ENCODE peak calls at places on chromosomes 6 and 20, in ten cellular contexts. One of them, this sample, is unnamed. For H3K4me1, the result is how much of the 10 kb centered on the place peaks cover.

GRCh38 chr6:111503194-111503593 is 20.2 kb upstream of the REV3L start:
- DNase-seq in CD8-positive, alpha-beta memory T cell: no peak
- DNase-seq in K562: no peak
- DNase-seq in hepatocyte: no peak
- DNase-seq in CD8-positive, alpha-beta T cell: no peak
- DNase-seq in uterus: no peak
- DNase-seq in thoracic aorta: no peak
- DNase-seq in left lung: no peak
- DNase-seq in Panc1: no peak
- DNase-seq in pancreas: no peak
- DNase-seq in this sample: no peak

GRCh38 chr6:63802606-63803206 is 167.1 kb downstream of the PHF3 start:
- DNase-seq in pancreas: no peak
- DNase-seq in Panc1: no peak
- DNase-seq in left lung: no peak
- DNase-seq in uterus: no peak
- DNase-seq in thoracic aorta: no peak
- DNase-seq in CD8-positive, alpha-beta T cell: no peak
- DNase-seq in CD8-positive, alpha-beta memory T cell: no peak
- DNase-seq in K562: peak
- DNase-seq in hepatocyte: no peak
- DNase-seq in this sample: no peak

GRCh38 chr20:54346269-54346668 is 129.1 kb upstream of the DOK5 start:
- DNase-seq in left lung: no peak
- DNase-seq in K562: no peak
- DNase-seq in thoracic aorta: no peak
- DNase-seq in pancreas: no peak
- DNase-seq in uterus: no peak
- DNase-seq in CD8-positive, alpha-beta T cell: no peak
- DNase-seq in Panc1: no peak
- DNase-seq in CD8-positive, alpha-beta memory T cell: no peak
- DNase-seq in hepatocyte: no peak
- DNase-seq in this sample: no peak

GRCh38 chr20:59365611-59366284 is 65.3 kb downstream of the EDN3 start:
- DNase-seq in pancreas: peak
- DNase-seq in left lung: no peak
- DNase-seq in hepatocyte: no peak
- DNase-seq in Panc1: no peak
- DNase-seq in CD8-positive, alpha-beta memory T cell: peak
- DNase-seq in uterus: no peak
- DNase-seq in CD8-positive, alpha-beta T cell: no peak
- DNase-seq in K562: no peak
- DNase-seq in thoracic aorta: no peak
- DNase-seq in this sample: no peak

GRCh38 chr6:137926207-137926731 is 59.2 kb downstream of the TNFAIP3 start:
- DNase-seq in thoracic aorta: no peak
- DNase-seq in hepatocyte: peak
- DNase-seq in CD8-positive, alpha-beta T cell: no peak
- DNase-seq in left lung: peak
- DNase-seq in K562: peak
- DNase-seq in pancreas: no peak
- DNase-seq in uterus: no peak
- DNase-seq in Panc1: no peak
- DNase-seq in CD8-positive, alpha-beta memory T cell: no peak
- DNase-seq in this sample: no peak

GRCh38 chr6:31351734-31352496 is 5.1 kb downstream of the HLA-B start:
- DNase-seq in left lung: no peak
- DNase-seq in Panc1: no peak
- DNase-seq in hepatocyte: no peak
- DNase-seq in CD8-positive, alpha-beta T cell: no peak
- DNase-seq in pancreas: no peak
- DNase-seq in CD8-positive, alpha-beta memory T cell: peak
- DNase-seq in uterus: no peak
- DNase-seq in K562: no peak
- DNase-seq in thoracic aorta: no peak
- DNase-seq in this sample: no peak

GRCh38 chr20:9407805-9408421 is 106.5 kb upstream of the LAMP5 start:
- DNase-seq in CD8-positive, alpha-beta memory T cell: no peak
- DNase-seq in K562: peak
- DNase-seq in uterus: peak
- DNase-seq in Panc1: peak
- DNase-seq in hepatocyte: peak
- DNase-seq in CD8-positive, alpha-beta T cell: no peak
- DNase-seq in left lung: peak
- DNase-seq in thoracic aorta: peak
- DNase-seq in pancreas: peak
- DNase-seq in this sample: peak

GRCh38 chr6:136607932-136608772 is 57.9 kb upstream of the MAP7 start:
- DNase-seq in CD8-positive, alpha-beta T cell: peak
- DNase-seq in uterus: peak
- DNase-seq in left lung: peak
- DNase-seq in pancreas: peak
- DNase-seq in Panc1: peak
- DNase-seq in hepatocyte: peak
- DNase-seq in K562: peak
- DNase-seq in CD8-positive, alpha-beta memory T cell: peak
- DNase-seq in thoracic aorta: peak
- DNase-seq in this sample: peak

GRCh38 chr6:88695936-88696335 is 267.5 kb downstream of the RNGTT start:
- DNase-seq in CD8-positive, alpha-beta memory T cell: no peak
- DNase-seq in pancreas: no peak
- DNase-seq in uterus: no peak
- DNase-seq in hepatocyte: no peak
- DNase-seq in thoracic aorta: no peak
- DNase-seq in K562: no peak
- DNase-seq in left lung: no peak
- DNase-seq in Panc1: no peak
- DNase-seq in CD8-positive, alpha-beta T cell: no peak
- DNase-seq in this sample: no peak

GRCh38 chr6:124655856-124656255 is 306.4 kb upstream of the RNF217 start:
- DNase-seq in CD8-positive, alpha-beta T cell: no peak
- DNase-seq in uterus: no peak
- DNase-seq in K562: no peak
- DNase-seq in hepatocyte: no peak
- DNase-seq in Panc1: no peak
- DNase-seq in thoracic aorta: no peak
- DNase-seq in left lung: no peak
- DNase-seq in pancreas: no peak
- DNase-seq in CD8-positive, alpha-beta memory T cell: no peak
- DNase-seq in this sample: no peak

GRCh38 chr20:44056010-44056698 is 130.8 kb downstream of the JPH2 start:
- DNase-seq in K562: no peak
- DNase-seq in hepatocyte: peak
- DNase-seq in pancreas: no peak
- DNase-seq in left lung: no peak
- DNase-seq in CD8-positive, alpha-beta memory T cell: peak
- DNase-seq in CD8-positive, alpha-beta T cell: peak
- DNase-seq in uterus: no peak
- DNase-seq in thoracic aorta: no peak
- DNase-seq in Panc1: no peak
- DNase-seq in this sample: peak

GRCh38 chr6:683742-684440 is 9.0 kb downstream of the EXOC2 start:
- DNase-seq in pancreas: no peak
- DNase-seq in CD8-positive, alpha-beta memory T cell: no peak
- DNase-seq in uterus: no peak
- DNase-seq in left lung: peak
- DNase-seq in thoracic aorta: no peak
- DNase-seq in K562: peak
- DNase-seq in hepatocyte: peak
- DNase-seq in Panc1: no peak
- DNase-seq in CD8-positive, alpha-beta T cell: no peak
- DNase-seq in this sample: peak

GRCh38 chr6:91436448-91436847 is 849.6 kb upstream of the MAP3K7 start:
- DNase-seq in CD8-positive, alpha-beta T cell: no peak
- DNase-seq in K562: no peak
- DNase-seq in thoracic aorta: no peak
- DNase-seq in pancreas: no peak
- DNase-seq in uterus: no peak
- DNase-seq in CD8-positive, alpha-beta memory T cell: no peak
- DNase-seq in hepatocyte: no peak
- DNase-seq in left lung: no peak
- DNase-seq in Panc1: no peak
- DNase-seq in this sample: no peak

GRCh38 chr6:33075568-33076405 is at the start of gene HLA-DPB1:
- DNase-seq in K562: peak
- DNase-seq in pancreas: no peak
- DNase-seq in CD8-positive, alpha-beta T cell: no peak
- DNase-seq in hepatocyte: peak
- DNase-seq in left lung: no peak
- DNase-seq in Panc1: no peak
- DNase-seq in CD8-positive, alpha-beta memory T cell: peak
- DNase-seq in thoracic aorta: no peak
- DNase-seq in uterus: no peak
- DNase-seq in this sample: no peak

GRCh38 chr6:66568271-66568670 is 861.2 kb upstream of the EYS start:
- DNase-seq in thoracic aorta: no peak
- DNase-seq in Panc1: no peak
- DNase-seq in CD8-positive, alpha-beta T cell: no peak
- DNase-seq in hepatocyte: no peak
- DNase-seq in left lung: no peak
- DNase-seq in K562: no peak
- DNase-seq in uterus: no peak
- DNase-seq in pancreas: no peak
- DNase-seq in CD8-positive, alpha-beta memory T cell: no peak
- DNase-seq in this sample: no peak

DNA sequence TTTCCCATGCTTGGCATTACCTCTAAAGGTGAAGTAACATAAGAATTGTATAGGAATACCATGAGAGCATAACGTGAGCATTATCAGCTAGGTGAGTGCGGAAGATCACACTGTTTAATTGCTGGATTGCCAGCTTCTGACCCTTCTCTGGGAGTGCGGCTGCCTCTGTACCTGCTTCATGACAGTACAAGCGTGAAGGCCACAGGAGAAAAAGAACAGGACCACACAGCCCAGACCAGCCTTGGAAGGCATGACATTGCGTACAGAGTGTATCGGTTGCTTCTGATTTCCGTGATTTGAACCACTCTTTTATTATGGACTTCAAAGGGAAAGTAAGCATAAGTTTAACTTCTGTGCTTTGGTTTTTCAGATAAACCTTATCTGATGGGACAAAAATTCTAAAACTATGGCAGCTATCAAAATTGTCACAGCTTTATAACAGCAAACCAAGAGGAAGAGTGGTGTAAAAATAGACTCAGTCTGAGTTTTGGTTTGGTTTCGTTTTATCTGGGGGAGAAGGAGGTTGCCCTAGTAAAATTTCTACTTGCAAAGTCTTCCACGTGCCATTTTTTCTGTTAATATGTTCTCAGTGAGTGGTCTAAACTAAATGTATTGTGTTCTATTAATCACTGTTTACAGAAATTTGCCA is 97.4 kb downstream of the RPP40 start:
- DNase-seq in CD8-positive, alpha-beta T cell: no peak
- DNase-seq in CD8-positive, alpha-beta memory T cell: no peak
- DNase-seq in hepatocyte: no peak
- DNase-seq in left lung: no peak
- DNase-seq in K562: no peak
- DNase-seq in pancreas: no peak
- DNase-seq in thoracic aorta: no peak
- DNase-seq in Panc1: no peak
- DNase-seq in uterus: no peak
- DNase-seq in this sample: no peak
- H3K4me1 ChIP-seq in CD8-positive, alpha-beta T cell: under half
- H3K4me1 ChIP-seq in CD8-positive, alpha-beta memory T cell: under half
- H3K4me1 ChIP-seq in hepatocyte: under half
- H3K4me1 ChIP-seq in left lung: under half
- H3K4me1 ChIP-seq in K562: under half
- H3K4me1 ChIP-seq in pancreas: under half
- H3K4me1 ChIP-seq in thoracic aorta: under half
- H3K4me1 ChIP-seq in Panc1: under half
- H3K4me1 ChIP-seq in uterus: under half
- H3K4me1 ChIP-seq in this sample: under half

DNA sequence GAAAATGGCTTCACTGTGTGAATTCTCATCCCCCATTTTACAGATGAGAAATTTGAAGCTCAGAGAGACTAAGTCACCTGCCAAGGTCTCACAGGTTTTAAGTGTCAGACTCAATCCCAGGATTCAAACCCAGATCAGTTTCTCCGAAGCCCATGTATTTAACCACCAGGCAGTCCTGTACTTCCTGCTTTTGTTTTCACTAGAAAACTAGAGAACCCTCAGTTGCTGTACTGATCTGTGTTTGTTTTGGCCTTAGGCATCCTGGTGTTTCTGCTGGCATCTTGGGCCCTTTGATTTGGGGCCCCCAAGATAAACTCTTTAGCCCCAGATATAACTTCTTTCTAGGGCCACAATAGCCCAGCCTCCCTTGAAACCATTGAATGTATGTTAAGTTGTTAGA is 36.5 kb downstream of the PPP1R16B start:
- DNase-seq in thoracic aorta: no peak
- DNase-seq in hepatocyte: no peak
- DNase-seq in Panc1: no peak
- DNase-seq in pancreas: no peak
- DNase-seq in K562: no peak
- DNase-seq in CD8-positive, alpha-beta T cell: no peak
- DNase-seq in CD8-positive, alpha-beta memory T cell: no peak
- DNase-seq in left lung: no peak
- DNase-seq in uterus: no peak
- DNase-seq in this sample: no peak
- H3K4me3 ChIP-seq in thoracic aorta: no peak
- H3K4me3 ChIP-seq in hepatocyte: no peak
- H3K4me3 ChIP-seq in Panc1: no peak
- H3K4me3 ChIP-seq in pancreas: no peak
- H3K4me3 ChIP-seq in K562: no peak
- H3K4me3 ChIP-seq in CD8-positive, alpha-beta T cell: no peak
- H3K4me3 ChIP-seq in CD8-positive, alpha-beta memory T cell: peak
- H3K4me3 ChIP-seq in left lung: no peak
- H3K4me3 ChIP-seq in uterus: no peak
- H3K4me3 ChIP-seq in this sample: no peak

GRCh38 chr6:34817337-34817910 is 25.5 kb downstream of the BLTP3A start:
- DNase-seq in left lung: no peak
- DNase-seq in CD8-positive, alpha-beta memory T cell: no peak
- DNase-seq in Panc1: no peak
- DNase-seq in hepatocyte: no peak
- DNase-seq in K562: no peak
- DNase-seq in thoracic aorta: no peak
- DNase-seq in pancreas: no peak
- DNase-seq in uterus: no peak
- DNase-seq in CD8-positive, alpha-beta T cell: no peak
- DNase-seq in this sample: no peak
- H3K4me1 ChIP-seq in left lung: under half
- H3K4me1 ChIP-seq in CD8-positive, alpha-beta memory T cell: under half
- H3K4me1 ChIP-seq in Panc1: under half
- H3K4me1 ChIP-seq in hepatocyte: under half
- H3K4me1 ChIP-seq in K562: under half
- H3K4me1 ChIP-seq in thoracic aorta: under half
- H3K4me1 ChIP-seq in pancreas: under half
- H3K4me1 ChIP-seq in uterus: under half
- H3K4me1 ChIP-seq in CD8-positive, alpha-beta T cell: under half
- H3K4me1 ChIP-seq in this sample: under half

DNA sequence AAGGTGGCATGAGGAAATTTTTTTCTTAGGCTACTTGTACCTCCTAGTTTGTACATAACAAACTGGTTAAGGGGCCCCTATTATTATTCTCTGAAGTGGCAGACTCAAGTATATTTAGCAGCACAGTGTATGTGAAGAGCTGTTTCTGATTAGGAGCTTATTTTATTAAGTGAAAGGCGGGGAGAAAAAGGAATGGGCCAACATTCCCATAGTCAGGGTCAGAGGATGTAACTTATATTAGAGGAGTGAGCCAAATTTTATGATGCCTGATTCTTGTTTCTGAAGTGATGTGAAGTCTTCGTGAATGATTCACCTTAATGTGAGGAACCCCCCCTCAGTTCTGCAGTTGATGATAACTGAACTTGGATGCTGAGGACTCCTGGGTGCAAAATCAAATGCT is 2.8 kb downstream of the HECA start:
- DNase-seq in CD8-positive, alpha-beta memory T cell: no peak
- DNase-seq in K562: no peak
- DNase-seq in Panc1: no peak
- DNase-seq in pancreas: no peak
- DNase-seq in uterus: no peak
- DNase-seq in hepatocyte: no peak
- DNase-seq in left lung: no peak
- DNase-seq in thoracic aorta: no peak
- DNase-seq in CD8-positive, alpha-beta T cell: no peak
- DNase-seq in this sample: no peak
- H3K4me3 ChIP-seq in CD8-positive, alpha-beta memory T cell: peak
- H3K4me3 ChIP-seq in K562: no peak
- H3K4me3 ChIP-seq in Panc1: no peak
- H3K4me3 ChIP-seq in pancreas: no peak
- H3K4me3 ChIP-seq in uterus: no peak
- H3K4me3 ChIP-seq in hepatocyte: no peak
- H3K4me3 ChIP-seq in left lung: no peak
- H3K4me3 ChIP-seq in thoracic aorta: peak
- H3K4me3 ChIP-seq in CD8-positive, alpha-beta T cell: peak
- H3K4me3 ChIP-seq in this sample: no peak